ENCODE peak calls at places on chromosomes 13 and 19, in eight cellular contexts. Z is choroid plexus epithelial cell, U is ascending aorta, W is breast epithelium, C is B cell, H is AG09319, S is AG09309, R is transverse colon. Y is an unnamed sample.

GRCh38 chr19:30393046-30393445 is 20.9 kb downstream of the ZNF536 start:
- DNase-seq in Z (no peak), U (no peak), W (no peak), C (no peak), H (no peak), S (no peak), R (no peak), Y (peak; percentile 26)

GRCh38 chr19:2421581-2422306 is 5.6 kb downstream of the TIMM13 start:
- DNase-seq in Z (no peak), U (no peak), W (no peak), C (no peak), H (no peak), S (no peak), R (no peak), Y (no peak)

GRCh38 chr13:97945792-97946419 is 7.6 kb upstream of the IPO5 start:
- DNase-seq in Z (no peak), U (no peak), W (no peak), C (no peak), H (no peak), S (no peak), R (no peak), Y (peak; percentile 15)

GRCh38 chr19:31378404-31378803 is 29.2 kb upstream of the TSHZ3 start:
- DNase-seq in Z (peak; percentile 78), U (no peak), W (no peak), C (no peak), H (peak; percentile 88), S (peak; percentile 89), R (peak; percentile 15), Y (no peak)

GRCh38 chr19:17835182-17836006 is 12.4 kb downstream of the JAK3 start:
- DNase-seq in Z (no peak), U (no peak), W (no peak), C (no peak), H (no peak), S (no peak), R (no peak), Y (no peak)

GRCh38 chr19:13149628-13150186 is 468 bp downstream of the STX10 start:
- DNase-seq in Z (peak; percentile 51), U (peak; percentile 14), W (peak; percentile 32), C (no peak), H (no peak), S (no peak), R (peak; percentile 68), Y (peak; percentile 53)

GRCh38 chr19:46386996-46387712 is 26.2 kb downstream of the CCDC8 start:
- DNase-seq in Z (no peak), U (no peak), W (no peak), C (no peak), H (no peak), S (no peak), R (no peak), Y (no peak)

GRCh38 chr19:45402469-45403070 is 2.3 kb downstream of the PPP1R13L start:
- DNase-seq in Z (no peak), U (no peak), W (peak; percentile 72), C (peak; percentile 83), H (no peak), S (no peak), R (peak; percentile 67), Y (no peak)

GRCh38 chr13:39942901-39943273 is 287.4 kb downstream of the COG6 start:
- DNase-seq in Z (peak; percentile 94), U (no peak), W (peak; percentile 35), C (peak; percentile 62), H (peak; percentile 8), S (peak; percentile 49), R (peak; percentile 69), Y (peak; percentile 80)

GRCh38 chr19:53553159-53553558 is 15.2 kb downstream of the ZNF331 start:
- DNase-seq in Z (no peak), U (no peak), W (no peak), C (no peak), H (no peak), S (no peak), R (no peak), Y (peak; percentile 11)

GRCh38 chr13:112756511-112756966 is 66.7 kb downstream of the ATP11A start:
- DNase-seq in Z (peak; percentile 17), U (no peak), W (no peak), C (no peak), H (no peak), S (no peak), R (no peak), Y (no peak)

GRCh38 chr13:105991622-105992254 is 543.7 kb downstream of the EFNB2 start:
- DNase-seq in Z (peak; percentile 82), U (no peak), W (peak; percentile 95), C (no peak), H (no peak), S (peak; percentile 33), R (no peak), Y (no peak)

GRCh38 chr13:111873676-111874178 is 193.2 kb upstream of the SOX1 start:
- DNase-seq in Z (no peak), U (no peak), W (no peak), C (no peak), H (no peak), S (no peak), R (no peak), Y (no peak)

GRCh38 chr19:38686530-38686888 is 39.1 kb downstream of the ACTN4 start:
- DNase-seq in Z (no peak), U (no peak), W (no peak), C (peak; percentile 58), H (no peak), S (no peak), R (peak; percentile 37), Y (peak; percentile 61)

GRCh38 chr13:27624071-27624470 is 2.4 kb downstream of the POLR1D start:
- DNase-seq in Z (no peak), U (no peak), W (no peak), C (no peak), H (no peak), S (no peak), R (no peak), Y (no peak)

GRCh38 chr13:67275351-67275989 is 45.3 kb upstream of the PCDH9 start:
- DNase-seq in Z (no peak), U (no peak), W (no peak), C (no peak), H (no peak), S (no peak), R (no peak), Y (no peak)

GRCh38 chr13:72651196-72651595 is 76.2 kb downstream of the MZT1 start:
- DNase-seq in Z (peak; percentile 31), U (no peak), W (no peak), C (no peak), H (no peak), S (no peak), R (no peak), Y (no peak)
- TF ChIP-seq CTCF in Z (peak; percentile 46), U (no peak), W (no peak), C (no peak), H (peak; percentile 5), S (no peak), R (peak; percentile 9), Y (no peak)

DNA sequence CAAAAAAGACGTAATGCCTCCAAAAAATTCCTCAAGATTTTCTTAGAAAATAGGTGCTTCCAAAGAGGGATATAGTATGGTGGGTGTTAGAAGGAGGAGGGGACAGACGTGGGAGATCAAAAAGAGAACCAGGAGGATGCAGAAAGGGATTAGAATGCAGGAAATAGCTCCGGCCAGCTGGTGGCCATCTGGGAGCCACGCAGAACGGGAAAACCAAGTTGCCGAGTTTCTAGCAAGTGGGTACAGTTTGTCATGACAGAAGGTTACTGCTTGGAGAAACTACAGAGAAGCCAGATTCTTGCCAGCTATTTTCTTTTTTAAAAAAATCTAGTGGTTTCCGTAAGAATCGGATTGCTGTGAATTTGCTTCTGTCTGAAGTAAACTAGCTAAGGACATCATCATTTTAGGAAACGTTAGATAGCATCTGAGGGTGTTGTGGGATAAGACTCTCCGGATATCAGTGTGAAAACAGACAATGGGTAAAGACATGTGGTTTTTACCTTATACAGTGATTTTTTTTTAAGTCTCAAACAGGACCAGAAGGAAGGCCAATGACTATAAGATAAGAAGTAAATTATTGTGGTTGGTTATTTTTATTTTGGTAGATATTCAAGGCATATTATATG is 104.9 kb downstream of the HSPH1 start:
- DNase-seq in Z (peak; percentile 36), U (no peak), W (no peak), C (no peak), H (no peak), S (no peak), R (no peak), Y (no peak)
- TF ChIP-seq CTCF in Z (peak; percentile 35), U (no peak), W (no peak), C (no peak), H (peak; percentile 2), S (peak; percentile 20), R (no peak), Y (no peak)

DNA sequence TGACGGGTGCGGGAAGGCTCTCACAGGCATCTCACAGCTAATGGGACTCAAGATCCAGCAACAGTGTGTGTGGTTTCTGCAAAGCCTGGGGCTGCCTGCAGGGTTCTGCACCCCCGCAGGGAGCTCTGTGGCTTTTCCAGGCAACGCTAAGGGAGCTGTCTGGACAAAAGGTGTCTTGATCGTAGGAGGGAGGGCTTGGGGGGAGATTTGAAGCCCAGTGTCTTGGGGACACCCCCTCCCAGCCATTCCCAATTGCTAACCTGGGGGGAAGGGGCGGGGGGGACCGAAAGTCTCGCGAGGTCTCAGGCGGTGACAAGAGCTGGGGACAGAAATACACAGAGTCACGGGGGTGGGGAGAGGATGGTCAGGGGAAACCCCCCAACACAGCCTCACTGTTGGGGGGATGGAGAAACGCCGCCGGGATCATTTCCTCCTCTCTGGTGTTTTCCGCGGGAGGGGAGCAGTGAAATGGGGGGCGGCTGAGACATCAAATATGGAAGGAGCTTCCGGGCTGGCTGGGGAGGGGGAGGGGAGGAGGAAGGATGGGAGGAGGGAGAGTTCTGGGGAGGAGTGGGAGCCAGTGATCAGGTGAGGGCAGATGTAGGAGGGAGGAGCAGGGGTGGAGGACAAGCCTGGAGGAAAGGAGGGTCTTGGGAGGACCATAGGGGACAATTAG is 13.3 kb downstream of the KCNC3 start:
- DNase-seq in Z (peak; percentile 50), U (no peak), W (no peak), C (no peak), H (no peak), S (no peak), R (no peak), Y (peak; percentile 76)
- TF ChIP-seq CTCF in Z (peak; percentile 31), U (no peak), W (no peak), C (no peak), H (no peak), S (no peak), R (no peak), Y (no peak)

GRCh38 chr19:7787602-7788177 is 24.6 kb downstream of the CLEC4M start:
- DNase-seq in Z (no peak), U (no peak), W (no peak), C (no peak), H (no peak), S (no peak), R (no peak), Y (no peak)
- TF ChIP-seq CTCF in Z (no peak), U (no peak), W (no peak), C (no peak), H (no peak), S (no peak), R (no peak), Y (no peak)

GRCh38 chr19:3440082-3440481 is 40.2 kb downstream of the SMIM24 start:
- DNase-seq in Z (no peak), U (no peak), W (no peak), C (peak; percentile 75), H (no peak), S (no peak), R (peak; percentile 69), Y (peak; percentile 76)
- TF ChIP-seq CTCF in Z (peak; percentile 57), U (peak; percentile 13), W (no peak), C (peak; percentile 57), H (peak; percentile 31), S (peak; percentile 37), R (peak; percentile 48), Y (peak; percentile 65)